ENCODE peak calls at places on chromosome 1, in eight cellular contexts. One of them, this sample, is unnamed.

GRCh38 chr1:28553229-28553930 is 495 bp downstream of the TRNAU1AP start:
- DNase-seq in lower lobe of right lung: peak
- DNase-seq in osteocyte: peak
- DNase-seq in NCI-H510A treated with DMSO at 0.1 percent for 48 hours: peak
- DNase-seq in GM12892: peak
- DNase-seq in activated CD4-positive, alpha-beta T cell treated with anti-CD3 and anti-CD28 coated beads, Interleukin-2, amount 50 U/mL, for 48 hours: peak
- DNase-seq in amniotic stem cell: peak
- DNase-seq in Caki2: no peak
- DNase-seq in this sample: no peak

GRCh38 chr1:29783501-29784275 is 547.4 kb downstream of the PTPRU start:
- DNase-seq in lower lobe of right lung: no peak
- DNase-seq in osteocyte: peak
- DNase-seq in NCI-H510A treated with DMSO at 0.1 percent for 48 hours: no peak
- DNase-seq in GM12892: no peak
- DNase-seq in activated CD4-positive, alpha-beta T cell treated with anti-CD3 and anti-CD28 coated beads, Interleukin-2, amount 50 U/mL, for 48 hours: no peak
- DNase-seq in amniotic stem cell: no peak
- DNase-seq in Caki2: no peak
- DNase-seq in this sample: no peak

GRCh38 chr1:166974647-166975345 is 544 bp downstream of the ILDR2 start:
- DNase-seq in lower lobe of right lung: no peak
- DNase-seq in osteocyte: no peak
- DNase-seq in NCI-H510A treated with DMSO at 0.1 percent for 48 hours: peak
- DNase-seq in GM12892: no peak
- DNase-seq in activated CD4-positive, alpha-beta T cell treated with anti-CD3 and anti-CD28 coated beads, Interleukin-2, amount 50 U/mL, for 48 hours: peak
- DNase-seq in amniotic stem cell: no peak
- DNase-seq in Caki2: no peak
- DNase-seq in this sample: peak

GRCh38 chr1:181062800-181063428 is 25.6 kb upstream of the IER5 start:
- DNase-seq in lower lobe of right lung: no peak
- DNase-seq in osteocyte: no peak
- DNase-seq in NCI-H510A treated with DMSO at 0.1 percent for 48 hours: no peak
- DNase-seq in GM12892: no peak
- DNase-seq in activated CD4-positive, alpha-beta T cell treated with anti-CD3 and anti-CD28 coated beads, Interleukin-2, amount 50 U/mL, for 48 hours: peak
- DNase-seq in amniotic stem cell: no peak
- DNase-seq in Caki2: no peak
- DNase-seq in this sample: no peak

GRCh38 chr1:116330846-116331245 is 42.2 kb upstream of the ATP1A1 start:
- DNase-seq in lower lobe of right lung: no peak
- DNase-seq in osteocyte: no peak
- DNase-seq in NCI-H510A treated with DMSO at 0.1 percent for 48 hours: no peak
- DNase-seq in GM12892: no peak
- DNase-seq in activated CD4-positive, alpha-beta T cell treated with anti-CD3 and anti-CD28 coated beads, Interleukin-2, amount 50 U/mL, for 48 hours: no peak
- DNase-seq in amniotic stem cell: no peak
- DNase-seq in Caki2: no peak
- DNase-seq in this sample: no peak

GRCh38 chr1:7042322-7043231 is 257.3 kb downstream of the CAMTA1 start:
- DNase-seq in lower lobe of right lung: no peak
- DNase-seq in osteocyte: no peak
- DNase-seq in NCI-H510A treated with DMSO at 0.1 percent for 48 hours: peak
- DNase-seq in GM12892: peak
- DNase-seq in activated CD4-positive, alpha-beta T cell treated with anti-CD3 and anti-CD28 coated beads, Interleukin-2, amount 50 U/mL, for 48 hours: no peak
- DNase-seq in amniotic stem cell: peak
- DNase-seq in Caki2: peak
- DNase-seq in this sample: no peak

GRCh38 chr1:17195731-17196130 is 9.2 kb upstream of the PADI1 start:
- DNase-seq in lower lobe of right lung: no peak
- DNase-seq in osteocyte: peak
- DNase-seq in NCI-H510A treated with DMSO at 0.1 percent for 48 hours: no peak
- DNase-seq in GM12892: no peak
- DNase-seq in activated CD4-positive, alpha-beta T cell treated with anti-CD3 and anti-CD28 coated beads, Interleukin-2, amount 50 U/mL, for 48 hours: no peak
- DNase-seq in amniotic stem cell: no peak
- DNase-seq in Caki2: no peak
- DNase-seq in this sample: no peak

GRCh38 chr1:20108724-20109123 is 10.6 kb downstream of the PLA2G2D start:
- DNase-seq in lower lobe of right lung: no peak
- DNase-seq in osteocyte: no peak
- DNase-seq in NCI-H510A treated with DMSO at 0.1 percent for 48 hours: no peak
- DNase-seq in GM12892: no peak
- DNase-seq in activated CD4-positive, alpha-beta T cell treated with anti-CD3 and anti-CD28 coated beads, Interleukin-2, amount 50 U/mL, for 48 hours: no peak
- DNase-seq in amniotic stem cell: no peak
- DNase-seq in Caki2: no peak
- DNase-seq in this sample: no peak

GRCh38 chr1:175000697-175001187 is 995 bp downstream of the CACYBP start:
- DNase-seq in lower lobe of right lung: no peak
- DNase-seq in osteocyte: no peak
- DNase-seq in NCI-H510A treated with DMSO at 0.1 percent for 48 hours: no peak
- DNase-seq in GM12892: no peak
- DNase-seq in activated CD4-positive, alpha-beta T cell treated with anti-CD3 and anti-CD28 coated beads, Interleukin-2, amount 50 U/mL, for 48 hours: no peak
- DNase-seq in amniotic stem cell: no peak
- DNase-seq in Caki2: no peak
- DNase-seq in this sample: no peak

GRCh38 chr1:150477733-150478132 is 9.5 kb upstream of the TARS2 start:
- DNase-seq in lower lobe of right lung: no peak
- DNase-seq in osteocyte: no peak
- DNase-seq in NCI-H510A treated with DMSO at 0.1 percent for 48 hours: peak
- DNase-seq in GM12892: no peak
- DNase-seq in activated CD4-positive, alpha-beta T cell treated with anti-CD3 and anti-CD28 coated beads, Interleukin-2, amount 50 U/mL, for 48 hours: no peak
- DNase-seq in amniotic stem cell: peak
- DNase-seq in Caki2: no peak
- DNase-seq in this sample: no peak

GRCh38 chr1:172698224-172698623 is 39.3 kb downstream of the FASLG start:
- DNase-seq in lower lobe of right lung: no peak
- DNase-seq in osteocyte: no peak
- DNase-seq in NCI-H510A treated with DMSO at 0.1 percent for 48 hours: no peak
- DNase-seq in GM12892: no peak
- DNase-seq in activated CD4-positive, alpha-beta T cell treated with anti-CD3 and anti-CD28 coated beads, Interleukin-2, amount 50 U/mL, for 48 hours: no peak
- DNase-seq in amniotic stem cell: no peak
- DNase-seq in Caki2: no peak
- DNase-seq in this sample: no peak

GRCh38 chr1:19485362-19486187 is at the start of gene CAPZB:
- DNase-seq in lower lobe of right lung: peak
- DNase-seq in osteocyte: peak
- DNase-seq in NCI-H510A treated with DMSO at 0.1 percent for 48 hours: peak
- DNase-seq in GM12892: peak
- DNase-seq in activated CD4-positive, alpha-beta T cell treated with anti-CD3 and anti-CD28 coated beads, Interleukin-2, amount 50 U/mL, for 48 hours: peak
- DNase-seq in amniotic stem cell: peak
- DNase-seq in Caki2: peak
- DNase-seq in this sample: peak

GRCh38 chr1:110798691-110799256 is 74.2 kb upstream of the CD53 start:
- DNase-seq in lower lobe of right lung: no peak
- DNase-seq in osteocyte: no peak
- DNase-seq in NCI-H510A treated with DMSO at 0.1 percent for 48 hours: peak
- DNase-seq in GM12892: no peak
- DNase-seq in activated CD4-positive, alpha-beta T cell treated with anti-CD3 and anti-CD28 coated beads, Interleukin-2, amount 50 U/mL, for 48 hours: no peak
- DNase-seq in amniotic stem cell: no peak
- DNase-seq in Caki2: no peak
- DNase-seq in this sample: no peak

GRCh38 chr1:98981917-98982513 is 22.6 kb downstream of the PLPPR5 start:
- DNase-seq in lower lobe of right lung: no peak
- DNase-seq in osteocyte: no peak
- DNase-seq in NCI-H510A treated with DMSO at 0.1 percent for 48 hours: no peak
- DNase-seq in GM12892: no peak
- DNase-seq in activated CD4-positive, alpha-beta T cell treated with anti-CD3 and anti-CD28 coated beads, Interleukin-2, amount 50 U/mL, for 48 hours: no peak
- DNase-seq in amniotic stem cell: no peak
- DNase-seq in Caki2: no peak
- DNase-seq in this sample: no peak

GRCh38 chr1:20443703-20444587 is 42.1 kb downstream of the CAMK2N1 start:
- DNase-seq in lower lobe of right lung: no peak
- DNase-seq in osteocyte: no peak
- DNase-seq in NCI-H510A treated with DMSO at 0.1 percent for 48 hours: no peak
- DNase-seq in GM12892: no peak
- DNase-seq in activated CD4-positive, alpha-beta T cell treated with anti-CD3 and anti-CD28 coated beads, Interleukin-2, amount 50 U/mL, for 48 hours: no peak
- DNase-seq in amniotic stem cell: no peak
- DNase-seq in Caki2: peak
- DNase-seq in this sample: no peak

GRCh38 chr1:10424034-10424433 is 6.2 kb upstream of the CENPS start:
- DNase-seq in lower lobe of right lung: no peak
- DNase-seq in osteocyte: no peak
- DNase-seq in NCI-H510A treated with DMSO at 0.1 percent for 48 hours: no peak
- DNase-seq in GM12892: no peak
- DNase-seq in activated CD4-positive, alpha-beta T cell treated with anti-CD3 and anti-CD28 coated beads, Interleukin-2, amount 50 U/mL, for 48 hours: no peak
- DNase-seq in amniotic stem cell: no peak
- DNase-seq in Caki2: no peak
- DNase-seq in this sample: no peak

GRCh38 chr1:84148758-84149157 is 4.7 kb downstream of the PRKACB start:
- DNase-seq in lower lobe of right lung: no peak
- DNase-seq in osteocyte: no peak
- DNase-seq in NCI-H510A treated with DMSO at 0.1 percent for 48 hours: no peak
- DNase-seq in GM12892: no peak
- DNase-seq in activated CD4-positive, alpha-beta T cell treated with anti-CD3 and anti-CD28 coated beads, Interleukin-2, amount 50 U/mL, for 48 hours: no peak
- DNase-seq in amniotic stem cell: no peak
- DNase-seq in Caki2: no peak
- DNase-seq in this sample: no peak

GRCh38 chr1:212930986-212931678 is 19.2 kb upstream of the VASH2 start:
- DNase-seq in lower lobe of right lung: no peak
- DNase-seq in osteocyte: no peak
- DNase-seq in NCI-H510A treated with DMSO at 0.1 percent for 48 hours: no peak
- DNase-seq in GM12892: no peak
- DNase-seq in activated CD4-positive, alpha-beta T cell treated with anti-CD3 and anti-CD28 coated beads, Interleukin-2, amount 50 U/mL, for 48 hours: no peak
- DNase-seq in amniotic stem cell: no peak
- DNase-seq in Caki2: no peak
- DNase-seq in this sample: no peak

GRCh38 chr1:119488216-119488615 is 18.8 kb upstream of the HSD3B1 start:
- DNase-seq in lower lobe of right lung: no peak
- DNase-seq in osteocyte: no peak
- DNase-seq in NCI-H510A treated with DMSO at 0.1 percent for 48 hours: no peak
- DNase-seq in GM12892: no peak
- DNase-seq in activated CD4-positive, alpha-beta T cell treated with anti-CD3 and anti-CD28 coated beads, Interleukin-2, amount 50 U/mL, for 48 hours: no peak
- DNase-seq in amniotic stem cell: no peak
- DNase-seq in Caki2: no peak
- DNase-seq in this sample: no peak

GRCh38 chr1:2199042-2199810 is 4.7 kb upstream of the FAAP20 start:
- DNase-seq in lower lobe of right lung: peak
- DNase-seq in osteocyte: no peak
- DNase-seq in NCI-H510A treated with DMSO at 0.1 percent for 48 hours: peak
- DNase-seq in GM12892: peak
- DNase-seq in activated CD4-positive, alpha-beta T cell treated with anti-CD3 and anti-CD28 coated beads, Interleukin-2, amount 50 U/mL, for 48 hours: peak
- DNase-seq in amniotic stem cell: peak
- DNase-seq in Caki2: no peak
- DNase-seq in this sample: peak

GRCh38 chr1:87683557-87683956 is 354.9 kb downstream of the LMO4 start:
- DNase-seq in lower lobe of right lung: no peak
- DNase-seq in osteocyte: no peak
- DNase-seq in NCI-H510A treated with DMSO at 0.1 percent for 48 hours: peak
- DNase-seq in GM12892: no peak
- DNase-seq in activated CD4-positive, alpha-beta T cell treated with anti-CD3 and anti-CD28 coated beads, Interleukin-2, amount 50 U/mL, for 48 hours: no peak
- DNase-seq in amniotic stem cell: no peak
- DNase-seq in Caki2: no peak
- DNase-seq in this sample: no peak

GRCh38 chr1:197811769-197812168 is 36.5 kb upstream of the DENND1B start:
- DNase-seq in lower lobe of right lung: no peak
- DNase-seq in osteocyte: no peak
- DNase-seq in NCI-H510A treated with DMSO at 0.1 percent for 48 hours: no peak
- DNase-seq in GM12892: no peak
- DNase-seq in activated CD4-positive, alpha-beta T cell treated with anti-CD3 and anti-CD28 coated beads, Interleukin-2, amount 50 U/mL, for 48 hours: no peak
- DNase-seq in amniotic stem cell: no peak
- DNase-seq in Caki2: no peak
- DNase-seq in this sample: no peak

GRCh38 chr1:205448540-205449253 is 7.1 kb downstream of the BLACAT1 start:
- DNase-seq in lower lobe of right lung: no peak
- DNase-seq in osteocyte: no peak
- DNase-seq in NCI-H510A treated with DMSO at 0.1 percent for 48 hours: no peak
- DNase-seq in GM12892: no peak
- DNase-seq in activated CD4-positive, alpha-beta T cell treated with anti-CD3 and anti-CD28 coated beads, Interleukin-2, amount 50 U/mL, for 48 hours: no peak
- DNase-seq in amniotic stem cell: no peak
- DNase-seq in Caki2: no peak
- DNase-seq in this sample: no peak

GRCh38 chr1:27591622-27592021 is 12.3 kb downstream of the AHDC1 start:
- DNase-seq in lower lobe of right lung: no peak
- DNase-seq in osteocyte: no peak
- DNase-seq in NCI-H510A treated with DMSO at 0.1 percent for 48 hours: no peak
- DNase-seq in GM12892: no peak
- DNase-seq in activated CD4-positive, alpha-beta T cell treated with anti-CD3 and anti-CD28 coated beads, Interleukin-2, amount 50 U/mL, for 48 hours: no peak
- DNase-seq in amniotic stem cell: no peak
- DNase-seq in Caki2: no peak
- DNase-seq in this sample: no peak

GRCh38 chr1:22755641-22756040 is 45.0 kb downstream of the EPHB2 start:
- DNase-seq in lower lobe of right lung: no peak
- DNase-seq in osteocyte: no peak
- DNase-seq in NCI-H510A treated with DMSO at 0.1 percent for 48 hours: no peak
- DNase-seq in GM12892: no peak
- DNase-seq in activated CD4-positive, alpha-beta T cell treated with anti-CD3 and anti-CD28 coated beads, Interleukin-2, amount 50 U/mL, for 48 hours: no peak
- DNase-seq in amniotic stem cell: no peak
- DNase-seq in Caki2: no peak
- DNase-seq in this sample: no peak

GRCh38 chr1:64750092-64750491 is 5.2 kb downstream of the RAVER2 start:
- DNase-seq in lower lobe of right lung: no peak
- DNase-seq in osteocyte: no peak
- DNase-seq in NCI-H510A treated with DMSO at 0.1 percent for 48 hours: no peak
- DNase-seq in GM12892: no peak
- DNase-seq in activated CD4-positive, alpha-beta T cell treated with anti-CD3 and anti-CD28 coated beads, Interleukin-2, amount 50 U/mL, for 48 hours: no peak
- DNase-seq in amniotic stem cell: no peak
- DNase-seq in Caki2: no peak
- DNase-seq in this sample: no peak

GRCh38 chr1:59638172-59638800 is 176.5 kb upstream of the HOOK1 start:
- DNase-seq in lower lobe of right lung: no peak
- DNase-seq in osteocyte: no peak
- DNase-seq in NCI-H510A treated with DMSO at 0.1 percent for 48 hours: no peak
- DNase-seq in GM12892: no peak
- DNase-seq in activated CD4-positive, alpha-beta T cell treated with anti-CD3 and anti-CD28 coated beads, Interleukin-2, amount 50 U/mL, for 48 hours: no peak
- DNase-seq in amniotic stem cell: peak
- DNase-seq in Caki2: no peak
- DNase-seq in this sample: no peak

GRCh38 chr1:236341298-236341697 is 52.8 kb upstream of the EDARADD start:
- DNase-seq in lower lobe of right lung: no peak
- DNase-seq in osteocyte: no peak
- DNase-seq in NCI-H510A treated with DMSO at 0.1 percent for 48 hours: no peak
- DNase-seq in GM12892: no peak
- DNase-seq in activated CD4-positive, alpha-beta T cell treated with anti-CD3 and anti-CD28 coated beads, Interleukin-2, amount 50 U/mL, for 48 hours: no peak
- DNase-seq in amniotic stem cell: no peak
- DNase-seq in Caki2: no peak
- DNase-seq in this sample: no peak

GRCh38 chr1:247079141-247079874 is 697 bp upstream of the ZNF670 start:
- DNase-seq in lower lobe of right lung: no peak
- DNase-seq in osteocyte: no peak
- DNase-seq in NCI-H510A treated with DMSO at 0.1 percent for 48 hours: peak
- DNase-seq in GM12892: no peak
- DNase-seq in activated CD4-positive, alpha-beta T cell treated with anti-CD3 and anti-CD28 coated beads, Interleukin-2, amount 50 U/mL, for 48 hours: peak
- DNase-seq in amniotic stem cell: no peak
- DNase-seq in Caki2: no peak
- DNase-seq in this sample: no peak

GRCh38 chr1:10834770-10835412 is 38.4 kb upstream of the CASZ1 start:
- DNase-seq in lower lobe of right lung: no peak
- DNase-seq in osteocyte: no peak
- DNase-seq in NCI-H510A treated with DMSO at 0.1 percent for 48 hours: no peak
- DNase-seq in GM12892: no peak
- DNase-seq in activated CD4-positive, alpha-beta T cell treated with anti-CD3 and anti-CD28 coated beads, Interleukin-2, amount 50 U/mL, for 48 hours: no peak
- DNase-seq in amniotic stem cell: no peak
- DNase-seq in Caki2: no peak
- DNase-seq in this sample: no peak

GRCh38 chr1:109954180-109954579 is 30.4 kb upstream of the AHCYL1 start:
- DNase-seq in lower lobe of right lung: no peak
- DNase-seq in osteocyte: no peak
- DNase-seq in NCI-H510A treated with DMSO at 0.1 percent for 48 hours: no peak
- DNase-seq in GM12892: no peak
- DNase-seq in activated CD4-positive, alpha-beta T cell treated with anti-CD3 and anti-CD28 coated beads, Interleukin-2, amount 50 U/mL, for 48 hours: no peak
- DNase-seq in amniotic stem cell: no peak
- DNase-seq in Caki2: no peak
- DNase-seq in this sample: no peak

GRCh38 chr1:63794927-63795326 is 21.1 kb downstream of the ROR1 start:
- DNase-seq in lower lobe of right lung: peak
- DNase-seq in osteocyte: no peak
- DNase-seq in NCI-H510A treated with DMSO at 0.1 percent for 48 hours: no peak
- DNase-seq in GM12892: no peak
- DNase-seq in activated CD4-positive, alpha-beta T cell treated with anti-CD3 and anti-CD28 coated beads, Interleukin-2, amount 50 U/mL, for 48 hours: no peak
- DNase-seq in amniotic stem cell: no peak
- DNase-seq in Caki2: no peak
- DNase-seq in this sample: no peak

GRCh38 chr1:76802094-76802493 is 65.2 kb upstream of the ST6GALNAC5 start:
- DNase-seq in lower lobe of right lung: no peak
- DNase-seq in osteocyte: no peak
- DNase-seq in NCI-H510A treated with DMSO at 0.1 percent for 48 hours: no peak
- DNase-seq in GM12892: no peak
- DNase-seq in activated CD4-positive, alpha-beta T cell treated with anti-CD3 and anti-CD28 coated beads, Interleukin-2, amount 50 U/mL, for 48 hours: no peak
- DNase-seq in amniotic stem cell: no peak
- DNase-seq in Caki2: no peak
- DNase-seq in this sample: no peak

GRCh38 chr1:54606096-54606989 is 17.0 kb downstream of the FAM151A start:
- DNase-seq in lower lobe of right lung: no peak
- DNase-seq in osteocyte: no peak
- DNase-seq in NCI-H510A treated with DMSO at 0.1 percent for 48 hours: peak
- DNase-seq in GM12892: no peak
- DNase-seq in activated CD4-positive, alpha-beta T cell treated with anti-CD3 and anti-CD28 coated beads, Interleukin-2, amount 50 U/mL, for 48 hours: no peak
- DNase-seq in amniotic stem cell: no peak
- DNase-seq in Caki2: no peak
- DNase-seq in this sample: no peak